ENCODE peak calls at places on chromosome 10, in nine cellular contexts. I is left kidney; X is hepatic stellate cell; B is lower leg skin; K is stimulated activated CD8-positive, alpha-beta memory T cell treated with anti-CD3 and anti-CD28 coated beads, Interleukin-12 subunit alpha, Interleukin-12 subunit beta, amount 100 ng/mL, for 1 hour; O is NCI-H1436; E is Caki2; A is Caco-2; G is H7. S is an unnamed sample.

GRCh38 chr10:101052285-101052684 is 9.5 kb upstream of the KAZALD1 start:
- DNase-seq in I (no peak), X (peak), B (no peak), K (no peak), O (no peak), E (peak), A (no peak), G (no peak), S (no peak)

GRCh38 chr10:52028518-52028858 is 285.6 kb upstream of the DKK1 start:
- DNase-seq in I (no peak), X (no peak), B (no peak), K (no peak), O (no peak), E (no peak), A (no peak), G (no peak), S (no peak)

GRCh38 chr10:45657033-45657926 is 15.3 kb downstream of the ZFAND4 start:
- DNase-seq in I (no peak), X (no peak), B (no peak), K (no peak), O (no peak), E (no peak), A (no peak), G (no peak), S (no peak)

GRCh38 chr10:34522542-34522941 is 292.6 kb downstream of the PARD3 start:
- DNase-seq in I (peak), X (peak), B (no peak), K (no peak), O (peak), E (no peak), A (no peak), G (no peak), S (no peak)

GRCh38 chr10:2210083-2210482 is 472.8 kb upstream of the ADARB2 start:
- DNase-seq in I (peak), X (no peak), B (no peak), K (no peak), O (no peak), E (no peak), A (no peak), G (no peak), S (no peak)

GRCh38 chr10:107914450-107915276 is 750.2 kb upstream of the SORCS1 start:
- DNase-seq in I (peak), X (no peak), B (no peak), K (no peak), O (no peak), E (no peak), A (no peak), G (peak), S (no peak)

GRCh38 chr10:67520924-67521520 is 175.0 kb downstream of the CTNNA3 start:
- DNase-seq in I (peak), X (peak), B (no peak), K (peak), O (peak), E (peak), A (peak), G (peak), S (no peak)

GRCh38 chr10:68526634-68527132 is 640 bp downstream of the SLC25A16 start:
- DNase-seq in I (no peak), X (no peak), B (no peak), K (no peak), O (no peak), E (no peak), A (no peak), G (no peak), S (no peak)

GRCh38 chr10:117004627-117005453 is at the start of gene SHTN1:
- DNase-seq in I (peak), X (peak), B (peak), K (no peak), O (peak), E (peak), A (peak), G (peak), S (no peak)

GRCh38 chr10:52129410-52130178 is 184.5 kb upstream of the DKK1 start:
- DNase-seq in I (no peak), X (no peak), B (no peak), K (no peak), O (no peak), E (no peak), A (no peak), G (no peak), S (no peak)

GRCh38 chr10:31171402-31172120 is 139.9 kb upstream of the ZNF438 start:
- DNase-seq in I (no peak), X (no peak), B (no peak), K (no peak), O (no peak), E (no peak), A (no peak), G (no peak), S (no peak)

GRCh38 chr10:47319798-47320197 is 2.5 kb upstream of the GDF2 start:
- DNase-seq in I (no peak), X (no peak), B (no peak), K (no peak), O (no peak), E (no peak), A (no peak), G (no peak), S (no peak)

GRCh38 chr10:69056536-69057260 is 31.2 kb upstream of the SRGN start:
- DNase-seq in I (no peak), X (no peak), B (no peak), K (no peak), O (no peak), E (no peak), A (no peak), G (no peak), S (no peak)

GRCh38 chr10:117496616-117497028 is 45.9 kb upstream of the EMX2 start:
- DNase-seq in I (peak), X (peak), B (peak), K (peak), O (peak), E (peak), A (peak), G (peak), S (peak)

GRCh38 chr10:14586901-14587300 is 187.8 kb downstream of the FAM107B start:
- DNase-seq in I (no peak), X (no peak), B (no peak), K (no peak), O (no peak), E (no peak), A (no peak), G (no peak), S (no peak)

GRCh38 chr10:22628309-22628708 is 86.1 kb downstream of the PIP4K2A start:
- DNase-seq in I (no peak), X (no peak), B (no peak), K (no peak), O (no peak), E (no peak), A (no peak), G (no peak), S (no peak)

GRCh38 chr10:70779088-70779487 is 6.1 kb downstream of the TBATA start:
- DNase-seq in I (no peak), X (no peak), B (peak), K (no peak), O (no peak), E (no peak), A (no peak), G (no peak), S (no peak)

GRCh38 chr10:114405011-114405350 is 679 bp upstream of the AFAP1L2 start:
- DNase-seq in I (no peak), X (no peak), B (no peak), K (no peak), O (no peak), E (no peak), A (no peak), G (no peak), S (no peak)

GRCh38 chr10:48289652-48290238 is 15.2 kb upstream of the FRMPD2 start:
- DNase-seq in I (peak), X (peak), B (peak), K (peak), O (peak), E (peak), A (peak), G (peak), S (peak)

GRCh38 chr10:125823663-125824251 is 411 bp downstream of the BCCIP start:
- DNase-seq in I (peak), X (no peak), B (no peak), K (no peak), O (no peak), E (no peak), A (no peak), G (peak), S (no peak)

GRCh38 chr10:79555910-79556309 is 4.3 kb downstream of the SFTPA2 start:
- DNase-seq in I (no peak), X (no peak), B (no peak), K (no peak), O (no peak), E (no peak), A (no peak), G (no peak), S (no peak)

GRCh38 chr10:36172054-36172531 is 530.0 kb upstream of the FZD8 start:
- DNase-seq in I (peak), X (peak), B (no peak), K (no peak), O (no peak), E (no peak), A (no peak), G (no peak), S (no peak)

GRCh38 chr10:18822156-18822555 is 162.9 kb downstream of the ARL5B start:
- DNase-seq in I (peak), X (no peak), B (no peak), K (no peak), O (no peak), E (peak), A (no peak), G (no peak), S (no peak)

GRCh38 chr10:14604181-14605142 is 170.2 kb downstream of the FAM107B start:
- DNase-seq in I (peak), X (peak), B (peak), K (peak), O (peak), E (peak), A (peak), G (peak), S (peak)

GRCh38 chr10:22433875-22434274 is 88.6 kb downstream of the SPAG6 start:
- DNase-seq in I (no peak), X (peak), B (no peak), K (no peak), O (no peak), E (peak), A (no peak), G (no peak), S (no peak)

GRCh38 chr10:49650724-49651034 is 28.8 kb upstream of the C10orf53 start:
- DNase-seq in I (no peak), X (no peak), B (peak), K (no peak), O (no peak), E (no peak), A (peak), G (no peak), S (no peak)

GRCh38 chr10:132186488-132187413 is at the start of gene DPYSL4:
- DNase-seq in I (peak), X (peak), B (no peak), K (no peak), O (peak), E (no peak), A (no peak), G (peak), S (no peak)

S was measured in CMK.